ENCODE peak calls at places on chromosomes 16 and 17, in seven cellular contexts. A is ovary, Z is heart left ventricle, R is HAP-1, D is aorta, X is OCI-LY7, O is fibroblast of lung. L is an unnamed sample.

GRCh38 chr17:74918906-74919305 is 4.1 kb downstream of the USH1G start:
- DNase-seq in O (no peak), R (no peak), A (no peak), X (no peak), Z (no peak), D (no peak), L (no peak)

GRCh38 chr17:42317256-42317966 is 29.1 kb downstream of the STAT5A start:
- DNase-seq in D (no peak), A (no peak), X (no peak), O (no peak), Z (no peak), R (no peak), L (no peak)

GRCh38 chr17:71649986-71650385 is 470.8 kb upstream of the SOX9 start:
- DNase-seq in R (no peak), A (no peak), O (peak; percentile 89), D (no peak), Z (no peak), X (no peak), L (no peak)

GRCh38 chr17:18314059-18314730 is 599 bp downstream of the TOP3A start:
- DNase-seq in A (peak; percentile 27), Z (no peak), O (peak; percentile 9), X (peak; percentile 18), R (peak; percentile 50), D (peak; percentile 68), L (peak; percentile 7)

GRCh38 chr16:46812781-46813555 is 18.0 kb downstream of the C16orf87 start:
- DNase-seq in R (no peak), X (no peak), A (no peak), O (no peak), Z (no peak), D (no peak), L (no peak)

GRCh38 chr17:48522990-48523389 is 7.8 kb downstream of the HOXB1 start:
- DNase-seq in D (no peak), A (no peak), X (no peak), R (no peak), Z (no peak), O (peak; percentile 28), L (no peak)

GRCh38 chr16:89261691-89262563 is 44.4 kb downstream of the ZNF778 start:
- DNase-seq in R (no peak), Z (no peak), D (peak; percentile 64), A (no peak), O (peak; percentile 56), X (no peak), L (no peak)

GRCh38 chr17:58184986-58185761 is 7.4 kb upstream of the EPX start:
- DNase-seq in X (no peak), O (no peak), D (no peak), Z (no peak), A (no peak), R (no peak), L (no peak)

GRCh38 chr17:50114849-50115357 is 15.1 kb downstream of the SAMD14 start:
- DNase-seq in A (no peak), O (peak; percentile 77), Z (no peak), D (no peak), X (peak; percentile 80), R (peak; percentile 71), L (no peak)

GRCh38 chr17:36844601-36845000 is 92.7 kb upstream of the LHX1 start:
- DNase-seq in Z (no peak), X (no peak), A (no peak), D (no peak), R (no peak), O (no peak), L (no peak)

GRCh38 chr17:31541559-31541958 is 150.1 kb downstream of the RAB11FIP4 start:
- DNase-seq in X (peak; percentile 62), A (no peak), Z (no peak), R (peak; percentile 34), D (no peak), O (no peak), L (no peak)

GRCh38 chr16:3175157-3176153 is 12.5 kb upstream of the OR1F1 start:
- DNase-seq in A (no peak), D (peak; percentile 68), X (no peak), O (no peak), Z (no peak), R (peak; percentile 75), L (peak; percentile 66)

GRCh38 chr17:35804658-35805192 is 4.6 kb upstream of the TAF15 start:
- DNase-seq in R (peak; percentile 59), D (no peak), Z (no peak), X (peak; percentile 86), A (no peak), O (peak; percentile 97), L (peak; percentile 58)

GRCh38 chr16:31734265-31734664 is 139.3 kb upstream of the ZNF267 start:
- DNase-seq in X (no peak), Z (no peak), A (no peak), O (no peak), R (no peak), D (no peak), L (no peak)
- H3K9me3 ChIP-seq in X (peaks cover 20% of the 10 kb centered on the region), Z (peaks cover 15% of the 10 kb centered on the region), A (no peaks in the 10 kb centered on the region), O (no peaks in the 10 kb centered on the region), R (peaks cover 2% of the 10 kb centered on the region), D (peaks cover 5% of the 10 kb centered on the region), L (peaks cover 12% of the 10 kb centered on the region)

DNA sequence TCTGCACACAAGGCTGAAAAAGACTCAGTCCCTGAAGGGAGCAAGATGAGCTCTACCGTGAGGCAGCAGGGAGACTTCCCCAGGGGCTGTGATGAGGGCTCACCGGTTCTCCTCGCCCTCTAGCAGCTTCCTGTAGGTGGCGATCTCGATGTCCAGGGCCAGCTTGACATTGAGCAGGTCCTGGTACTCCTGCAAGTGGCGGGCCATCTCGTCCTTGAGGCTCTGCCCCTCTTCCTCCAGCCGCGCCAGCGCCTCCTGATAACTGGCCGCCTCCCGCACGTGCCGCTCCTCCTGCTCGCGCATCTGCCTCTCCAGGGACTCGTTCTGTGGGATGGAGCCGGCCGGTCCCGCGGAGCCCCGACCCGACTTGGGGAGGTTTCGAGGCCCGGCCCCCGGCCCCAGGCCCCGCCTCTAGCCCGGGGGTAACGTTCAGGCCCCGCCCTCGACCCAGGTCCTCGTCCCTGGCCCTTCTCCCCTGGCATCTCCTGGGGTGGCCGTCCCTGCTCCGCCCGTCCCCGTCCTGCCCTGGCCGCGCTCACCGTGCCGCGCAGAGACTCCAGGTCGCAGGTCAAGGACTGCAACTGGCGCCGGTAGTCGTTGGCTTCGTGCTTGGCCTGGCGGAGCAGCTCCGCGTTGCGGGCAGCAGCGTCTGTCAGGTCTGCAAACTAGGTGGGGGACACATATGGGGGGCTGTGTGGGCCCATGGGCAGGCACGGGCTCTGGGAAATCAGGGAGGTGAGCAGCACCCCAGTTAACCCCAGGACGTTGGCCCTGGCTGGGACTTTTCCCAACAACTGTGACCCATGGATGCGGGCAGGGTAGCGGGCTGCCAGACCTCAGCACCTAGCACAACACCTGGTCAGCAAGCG is 3.9 kb downstream of the GFAP start:
- DNase-seq in D (peak; percentile 87), A (peak; percentile 62), R (peak; percentile 84), X (peak; percentile 56), Z (peak; percentile 79), O (peak; percentile 44), L (peak; percentile 46)
- H3K4me3 ChIP-seq in D (no peak overlapping the region), A (no peak overlapping the region), R (peak overlapping the region; percentile 10), X (no peak overlapping the region), Z (peak overlapping the region; percentile 46), O (no peak overlapping the region), L (no peak overlapping the region)

GRCh38 chr17:77842906-77843249 is 115.6 kb upstream of the TNRC6C start:
- DNase-seq in A (no peak), X (no peak), R (no peak), O (no peak), D (no peak), Z (peak; percentile 7), L (no peak)
- H3K9me3 ChIP-seq in A (no peaks in the 10 kb centered on the region), X (no peaks in the 10 kb centered on the region), R (no peaks in the 10 kb centered on the region), O (no peaks in the 10 kb centered on the region), D (no peaks in the 10 kb centered on the region), Z (no peaks in the 10 kb centered on the region), L (no peaks in the 10 kb centered on the region)

GRCh38 chr17:7405882-7406825 is 1.5 kb upstream of the NLGN2 start:
- DNase-seq in X (no peak), A (no peak), D (no peak), R (peak; percentile 26), Z (no peak), O (no peak), L (no peak)

GRCh38 chr17:7408341-7408740 is 696 bp downstream of the NLGN2 start:
- DNase-seq in O (no peak), A (no peak), X (no peak), Z (no peak), D (no peak), R (no peak), L (no peak)

GRCh38 chr17:7407033-7407432 is 612 bp upstream of the NLGN2 start:
- DNase-seq in R (no peak), X (no peak), D (no peak), O (no peak), A (no peak), Z (no peak), L (no peak)

GRCh38 chr17:7408863-7409262 is 1.2 kb downstream of the NLGN2 start:
- DNase-seq in O (no peak), A (no peak), X (no peak), D (no peak), R (no peak), Z (no peak), L (no peak)

GRCh38 chr17:7407483-7408231 is at the start of gene NLGN2:
- DNase-seq in A (no peak), X (no peak), D (no peak), Z (no peak), O (no peak), R (no peak), L (no peak)
- H3K4me3 ChIP-seq in A (no peak within 1 kb of the TSS), X (no peak within 1 kb of the TSS), D (no peak within 1 kb of the TSS), Z (no peak within 1 kb of the TSS), O (no peak within 1 kb of the TSS), R (no peak within 1 kb of the TSS), L (no peak within 1 kb of the TSS)

L was measured in MG63.